ENCODE peak calls at places on chromosomes 5 and 9, in seven cellular contexts. T is ovary, R is heart left ventricle, L is GM12878, S is uterus, P is testis, C is suprapubic skin. U is an unnamed sample.

GRCh38 chr9:79757906-79758669 is 186.3 kb downstream of the TLE4 start:
- DNase-seq in T (no peak), C (no peak), P (no peak), R (no peak), S (no peak), L (no peak), U (no peak)

GRCh38 chr9:94780516-94780950 is 54.0 kb downstream of the AOPEP start:
- DNase-seq in C (no peak), R (peak; percentile 72), T (no peak), P (no peak), S (no peak), L (no peak), U (no peak)

GRCh38 chr5:10793785-10794184 is 32.8 kb upstream of the DAP start:
- DNase-seq in R (no peak), T (no peak), P (no peak), C (no peak), S (no peak), L (no peak), U (no peak)

GRCh38 chr9:72931437-72931836 is 21.4 kb downstream of the ALDH1A1 start:
- DNase-seq in R (no peak), L (no peak), C (no peak), P (no peak), S (no peak), T (no peak), U (no peak)

GRCh38 chr5:33068786-33069185 is 357.7 kb downstream of the NPR3 start:
- DNase-seq in R (no peak), S (no peak), P (no peak), T (no peak), C (no peak), L (no peak), U (no peak)

GRCh38 chr5:167565555-167565954 is 725.9 kb upstream of the WWC1 start:
- DNase-seq in C (no peak), S (no peak), L (no peak), R (no peak), P (no peak), T (no peak), U (no peak)

GRCh38 chr5:120683580-120683979 is 219.5 kb downstream of the PRR16 start:
- DNase-seq in R (no peak), L (no peak), C (no peak), P (no peak), T (no peak), S (no peak), U (no peak)

GRCh38 chr5:149317281-149318048 is 27.8 kb upstream of the GRPEL2 start:
- DNase-seq in L (no peak), R (no peak), S (no peak), P (peak; percentile 26), T (peak; percentile 51), C (no peak), U (peak; percentile 27)

GRCh38 chr5:40827479-40827977 is 7.5 kb downstream of the RPL37 start:
- DNase-seq in S (no peak), R (no peak), L (no peak), T (no peak), C (no peak), P (no peak), U (no peak)

GRCh38 chr5:40828690-40829661 is 6.0 kb downstream of the RPL37 start:
- DNase-seq in R (no peak), T (no peak), C (no peak), S (no peak), L (no peak), P (no peak), U (no peak)

GRCh38 chr5:40828021-40828631 is 6.9 kb downstream of the RPL37 start:
- DNase-seq in C (no peak), P (no peak), L (no peak), T (no peak), R (no peak), S (no peak), U (no peak)

GRCh38 chr5:40829748-40830305 is 5.2 kb downstream of the RPL37 start:
- DNase-seq in L (no peak), R (no peak), C (no peak), S (no peak), P (no peak), T (no peak), U (no peak)

DNA sequence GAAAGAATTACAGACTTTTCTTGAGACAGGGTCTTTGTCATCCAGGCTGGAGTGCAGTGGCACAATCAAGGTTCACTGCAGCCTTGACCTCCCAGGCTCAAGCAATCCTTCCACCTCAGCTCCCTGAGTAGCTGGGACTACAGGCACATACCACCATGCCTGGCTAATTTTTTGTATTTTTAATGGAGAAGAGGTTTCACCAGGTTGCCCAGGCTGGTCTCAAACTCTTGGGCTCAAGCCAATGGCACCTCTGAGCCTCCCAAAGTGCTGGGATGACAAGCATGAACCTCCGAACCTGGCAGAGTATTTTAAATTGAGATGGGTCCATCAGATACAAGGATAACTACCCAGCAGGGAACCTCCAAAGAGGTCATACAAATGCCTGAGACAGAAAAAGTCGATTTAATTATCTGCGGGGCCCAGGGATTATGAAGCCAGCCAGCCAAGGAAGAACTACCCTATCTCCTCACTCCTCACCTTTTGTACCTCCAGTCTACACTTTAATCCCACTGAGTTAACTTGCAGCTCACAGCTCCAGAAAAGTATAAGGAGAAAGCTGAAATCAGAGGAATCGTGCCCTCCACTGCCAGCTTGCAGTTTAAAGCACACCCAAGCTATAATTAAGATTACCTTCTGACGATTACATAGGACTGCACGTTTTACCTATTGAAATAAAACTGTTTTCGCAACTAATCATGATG is 8.1 kb downstream of the RPL37 start:
- DNase-seq in C (no peak), R (no peak), P (no peak), T (no peak), L (no peak), S (no peak), U (no peak)
- TF ChIP-seq POLR2A in C (no peak), R (no peak), P (no peak), T (no peak), L (peak; percentile 53), S (no peak), U (no peak)

DNA sequence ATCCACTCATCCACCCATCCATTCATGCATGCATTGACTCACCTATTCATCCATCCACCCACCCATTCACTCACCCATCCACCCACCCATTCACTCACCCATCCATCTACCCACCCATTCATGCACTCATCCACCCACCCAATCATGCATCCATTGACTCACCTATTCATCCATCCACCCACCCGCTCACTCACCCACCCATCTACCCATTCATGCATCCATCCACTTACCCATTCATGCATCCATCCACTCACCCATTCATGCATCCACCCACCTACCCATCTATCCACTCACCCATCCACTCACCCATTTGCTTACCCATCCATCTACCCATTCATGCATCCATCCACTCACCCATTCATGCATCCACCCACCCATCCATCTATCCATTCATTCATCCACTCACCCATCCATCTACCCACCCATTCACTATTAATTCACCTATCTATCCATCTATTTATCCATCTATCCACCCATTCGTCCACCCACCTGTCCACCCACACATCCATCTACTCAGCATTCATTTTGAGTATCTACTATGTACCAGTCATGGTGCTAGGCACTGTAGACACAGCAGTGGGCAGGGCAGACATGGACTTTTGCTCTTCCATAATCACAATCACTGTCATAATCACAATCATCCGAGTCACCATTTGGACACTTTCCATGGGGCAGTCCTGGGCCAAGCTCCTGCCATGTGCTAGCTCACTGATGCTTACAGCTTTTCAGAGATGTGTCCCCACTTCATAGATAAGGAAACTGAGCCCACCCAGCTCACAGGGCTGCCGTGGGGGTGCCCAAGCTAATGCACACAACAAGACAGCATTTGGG is 34.4 kb downstream of the HMCN2 start:
- DNase-seq in S (no peak), P (no peak), T (no peak), L (no peak), R (no peak), C (no peak), U (no peak)
- H3K27me3 ChIP-seq in S (no peaks in the 10 kb centered on the region), P (no peaks in the 10 kb centered on the region), T (no peaks in the 10 kb centered on the region), L (no peaks in the 10 kb centered on the region), R (no peaks in the 10 kb centered on the region), C (peaks cover 12% of the 10 kb centered on the region), U (no peaks in the 10 kb centered on the region)

GRCh38 chr5:175659546-175660248 is 1.8 kb downstream of the HRH2 start:
- DNase-seq in S (no peak), R (no peak), T (no peak), C (no peak), L (no peak), P (no peak), U (no peak)

GRCh38 chr5:175657593-175658271 is at the start of gene HRH2:
- DNase-seq in S (no peak), P (peak; percentile 27), L (no peak), T (no peak), R (peak; percentile 57), C (no peak), U (peak; percentile 18)

GRCh38 chr5:175656966-175657365 is 905 bp upstream of the HRH2 start:
- DNase-seq in L (no peak), C (no peak), T (no peak), S (no peak), P (no peak), R (no peak), U (no peak)

GRCh38 chr5:175655411-175655810 is 2.5 kb upstream of the HRH2 start:
- DNase-seq in T (no peak), P (no peak), R (no peak), L (no peak), S (no peak), C (no peak), U (no peak)

DNA sequence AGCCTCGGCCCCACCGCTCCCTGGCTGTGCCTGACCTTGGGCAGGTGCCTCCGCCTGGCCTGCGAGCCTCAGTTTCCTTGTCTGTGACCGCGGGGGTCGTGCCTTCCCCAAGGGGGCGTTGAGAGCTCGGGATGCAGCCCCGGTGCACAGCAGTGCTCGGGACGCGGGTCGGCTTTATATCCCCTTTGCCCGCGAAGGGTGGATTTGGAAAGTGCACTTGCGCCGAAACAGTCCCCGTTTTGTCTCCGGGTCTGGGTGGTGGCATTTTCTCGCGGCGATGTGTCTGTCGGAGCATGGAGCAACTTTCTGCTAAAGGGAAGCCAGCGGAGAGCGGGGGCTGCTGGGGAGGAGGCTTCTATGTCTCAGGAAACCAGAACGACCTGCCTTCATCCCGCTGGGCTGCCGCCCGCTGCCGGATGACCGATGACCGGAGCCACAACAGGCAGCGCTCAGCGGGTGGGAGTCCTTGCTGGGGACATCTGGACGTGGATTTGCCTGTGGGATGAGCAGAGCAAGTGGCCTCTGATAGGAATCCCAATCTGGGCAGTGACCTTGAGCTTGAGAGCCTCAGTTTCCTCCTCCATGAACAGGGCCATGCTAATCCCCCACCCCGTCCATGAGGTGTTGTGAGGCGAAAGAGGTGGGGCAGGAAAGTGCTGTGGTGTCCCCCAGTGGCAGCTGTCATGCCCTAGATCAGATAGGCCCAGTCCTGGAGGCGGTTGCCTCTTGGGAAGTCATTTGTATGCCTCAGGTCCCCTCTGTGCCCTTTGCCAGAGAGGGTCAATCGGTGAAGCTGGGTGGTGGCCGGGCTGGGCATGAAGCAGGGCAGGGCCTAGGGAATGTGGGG is 651 bp downstream of the HRH2 start:
- DNase-seq in R (peak; percentile 34), L (no peak), C (no peak), P (no peak), T (no peak), S (no peak), U (no peak)
- H3K4me1 ChIP-seq in R (peaks cover 7% of the 10 kb centered on the region), L (no peaks in the 10 kb centered on the region), C (peaks cover 14% of the 10 kb centered on the region), P (no peaks in the 10 kb centered on the region), T (peaks cover 1% of the 10 kb centered on the region), S (no peaks in the 10 kb centered on the region), U (peaks cover 7% of the 10 kb centered on the region)

GRCh38 chr5:141513627-141514329 is 24.9 kb downstream of the PCDHGC5 start:
- DNase-seq in L (peak; percentile 75), C (peak; percentile 93), P (peak; percentile 90), T (peak; percentile 85), R (peak; percentile 85), S (peak; percentile 91), U (peak; percentile 66)

GRCh38 chr5:141511771-141512325 is 23.0 kb downstream of the PCDHGC5 start:
- DNase-seq in T (no peak), R (no peak), L (no peak), S (no peak), P (no peak), C (no peak), U (no peak)

GRCh38 chr5:141510850-141511718 is 22.2 kb downstream of the PCDHGC5 start:
- DNase-seq in P (no peak), S (no peak), T (no peak), R (no peak), C (no peak), L (peak; percentile 80), U (no peak)

GRCh38 chr5:141513021-141513626 is 24.2 kb downstream of the PCDHGC5 start:
- DNase-seq in T (peak; percentile 56), L (no peak), S (no peak), R (peak; percentile 53), C (no peak), P (peak; percentile 72), U (no peak)

GRCh38 chr5:141512390-141513020 is 23.6 kb downstream of the PCDHGC5 start:
- DNase-seq in R (peak; percentile 80), C (peak; percentile 95), P (peak; percentile 96), S (peak; percentile 87), T (peak; percentile 91), L (no peak), U (peak; percentile 90)
- TF ChIP-seq POLR2A in R (no peak), C (no peak), P (no peak), S (no peak), T (no peak), L (no peak), U (no peak)